ENCODE peak calls at places on chromosomes 1 and 21, in nine cellular contexts. L is fibroblast of the aortic adventitia, U is psoas muscle, E is neural crest cell, P is breast epithelium, H is colonic mucosa, I is BE2C, J is GM23338, V is GM10248. B is an unnamed sample.

GRCh38 chr1:10730985-10731384 is 65.5 kb downstream of the CASZ1 start:
- DNase-seq in L (peak), U (no peak), E (no peak), P (no peak), H (no peak), I (no peak), J (no peak), V (no peak), B (no peak)

GRCh38 chr1:30840904-30841598 is 67.5 kb downstream of the SDC3 start:
- DNase-seq in L (no peak), U (peak), E (peak), P (no peak), H (no peak), I (no peak), J (peak), V (no peak), B (no peak)

GRCh38 chr1:85049735-85050166 is 1.5 kb upstream of the MCOLN3 start:
- DNase-seq in L (no peak), U (no peak), E (no peak), P (no peak), H (no peak), I (no peak), J (peak), V (no peak), B (no peak)

GRCh38 chr1:36397378-36398230 is at the start of gene LSM10:
- DNase-seq in L (peak), U (peak), E (peak), P (peak), H (peak), I (peak), J (peak), V (peak), B (peak)

GRCh38 chr1:177925006-177925405 is 44.9 kb downstream of the SEC16B start:
- DNase-seq in L (peak), U (no peak), E (no peak), P (no peak), H (no peak), I (no peak), J (no peak), V (no peak), B (no peak)

GRCh38 chr1:246572795-246573194 is 6.5 kb downstream of the CNST start:
- DNase-seq in L (no peak), U (no peak), E (no peak), P (no peak), H (no peak), I (no peak), J (no peak), V (no peak), B (no peak)

GRCh38 chr21:14737922-14738321 is 191.8 kb upstream of the SAMSN1 start:
- DNase-seq in L (peak), U (no peak), E (peak), P (no peak), H (peak), I (peak), J (peak), V (peak), B (no peak)

GRCh38 chr1:77833521-77834100 is 54.2 kb downstream of the MIGA1 start:
- DNase-seq in L (no peak), U (no peak), E (no peak), P (no peak), H (no peak), I (no peak), J (no peak), V (no peak), B (no peak)

GRCh38 chr1:103266036-103266435 is 157.7 kb upstream of the COL11A1 start:
- DNase-seq in L (peak), U (no peak), E (no peak), P (no peak), H (no peak), I (no peak), J (no peak), V (no peak), B (no peak)

GRCh38 chr1:34131396-34132160 is 33.5 kb downstream of the CSMD2 start:
- DNase-seq in L (no peak), U (no peak), E (no peak), P (no peak), H (no peak), I (no peak), J (no peak), V (no peak), B (no peak)

GRCh38 chr1:3659093-3659492 is 6.8 kb downstream of the TP73 start:
- DNase-seq in L (no peak), U (no peak), E (no peak), P (no peak), H (no peak), I (no peak), J (no peak), V (no peak), B (no peak)

GRCh38 chr1:67832737-67833594 is at the start of gene GNG12:
- DNase-seq in L (peak), U (peak), E (peak), P (peak), H (peak), I (peak), J (peak), V (peak), B (no peak)

DNA sequence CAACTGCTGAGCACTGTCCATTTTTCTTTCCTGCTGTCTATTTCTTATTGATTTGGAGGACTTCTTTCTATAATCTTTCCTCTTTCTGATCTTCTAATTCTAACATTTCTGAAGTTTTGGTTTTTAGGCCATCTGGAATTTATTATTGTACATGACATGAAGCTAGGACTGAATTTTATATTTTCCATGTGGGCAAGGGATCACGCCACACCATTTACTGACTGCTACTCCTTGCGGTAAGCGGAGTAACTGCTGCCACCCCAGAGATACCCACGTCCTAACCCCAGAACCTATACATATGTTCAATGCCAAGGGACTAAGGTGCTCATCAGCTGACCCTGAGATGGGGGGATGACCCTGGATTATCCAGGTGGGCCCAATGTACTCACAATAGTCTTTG is 70.6 kb downstream of the NPHP4 start:
- DNase-seq in L (no peak), U (no peak), E (no peak), P (no peak), H (no peak), I (no peak), J (no peak), V (no peak), B (no peak)
- TF ChIP-seq CTCF in L (no peak), U (no peak), E (no peak), P (no peak), H (no peak), I (no peak), J (no peak), V (no peak), B (no peak)

GRCh38 chr1:243268751-243269460 is 13.1 kb downstream of the SDCCAG8 start:
- DNase-seq in L (peak), U (no peak), E (no peak), P (no peak), H (no peak), I (no peak), J (peak), V (no peak), B (no peak)
- TF ChIP-seq CTCF in L (no peak), U (no peak), E (no peak), P (no peak), H (no peak), I (no peak), J (no peak), V (no peak), B (no peak)

GRCh38 chr1:45687014-45687752 is 798 bp upstream of the TMEM69 start:
- DNase-seq in L (peak), U (peak), E (peak), P (peak), H (peak), I (peak), J (peak), V (peak), B (peak)

GRCh38 chr1:45686081-45687013 is at the start of gene GPBP1L1:
- DNase-seq in L (peak), U (peak), E (peak), P (peak), H (peak), I (peak), J (peak), V (peak), B (peak)

GRCh38 chr1:45684402-45684801 is 1.9 kb downstream of the GPBP1L1 start:
- DNase-seq in L (no peak), U (no peak), E (no peak), P (no peak), H (no peak), I (no peak), J (no peak), V (no peak), B (no peak)

GRCh38 chr1:45685308-45686080 is 839 bp downstream of the GPBP1L1 start:
- DNase-seq in L (peak), U (no peak), E (no peak), P (no peak), H (peak), I (no peak), J (peak), V (peak), B (peak)

GRCh38 chr1:45687753-45688737 is at the start of gene TMEM69:
- DNase-seq in L (peak), U (peak), E (peak), P (peak), H (peak), I (peak), J (peak), V (peak), B (peak)
- TF ChIP-seq CTCF in L (peak), U (peak), E (peak), P (no peak), H (no peak), I (no peak), J (no peak), V (no peak), B (no peak)

DNA sequence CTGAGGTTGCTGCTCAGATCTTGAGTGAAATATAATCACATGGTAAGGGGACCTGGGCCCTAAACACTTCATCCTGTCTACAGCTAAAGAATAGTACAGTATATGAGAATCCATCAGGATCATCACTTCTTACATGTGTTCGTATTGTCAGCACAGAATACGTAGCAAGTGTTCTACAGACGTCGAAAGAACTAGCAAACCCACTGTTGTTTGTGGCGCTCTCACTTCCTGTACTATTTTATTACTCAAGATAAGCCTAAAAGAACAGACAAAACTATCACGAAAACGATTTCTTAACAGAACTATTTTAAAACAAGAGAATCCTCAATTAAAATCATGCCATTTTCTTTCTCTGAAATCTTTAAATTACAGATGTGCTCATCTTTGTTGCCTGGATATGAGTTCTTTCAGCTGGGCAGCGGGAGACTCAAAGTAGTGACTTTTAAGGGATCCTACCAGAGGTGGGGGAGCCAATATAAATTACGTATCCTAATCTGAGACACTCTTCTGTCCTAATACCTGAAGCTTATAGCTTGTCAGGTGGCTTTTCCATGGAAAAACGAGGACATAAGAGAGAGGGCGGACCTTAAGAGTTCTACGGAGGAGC is 724 bp downstream of the ST7L start:
- DNase-seq in L (peak), U (no peak), E (no peak), P (no peak), H (no peak), I (no peak), J (no peak), V (peak), B (no peak)
- TF ChIP-seq CTCF in L (no peak), U (no peak), E (no peak), P (no peak), H (no peak), I (peak), J (no peak), V (no peak), B (no peak)

GRCh38 chr21:35006771-35007170 is 42.3 kb downstream of the RUNX1 start:
- DNase-seq in L (no peak), U (no peak), E (no peak), P (no peak), H (no peak), I (no peak), J (no peak), V (no peak), B (no peak)

GRCh38 chr21:35007348-35007747 is 41.8 kb downstream of the RUNX1 start:
- DNase-seq in L (no peak), U (no peak), E (no peak), P (no peak), H (no peak), I (no peak), J (no peak), V (no peak), B (no peak)

GRCh38 chr21:35005077-35005476 is 44.0 kb downstream of the RUNX1 start:
- DNase-seq in L (no peak), U (no peak), E (no peak), P (no peak), H (no peak), I (no peak), J (no peak), V (no peak), B (no peak)

GRCh38 chr21:35006248-35006647 is 42.9 kb downstream of the RUNX1 start:
- DNase-seq in L (no peak), U (no peak), E (no peak), P (no peak), H (no peak), I (no peak), J (no peak), V (no peak), B (no peak)

DNA sequence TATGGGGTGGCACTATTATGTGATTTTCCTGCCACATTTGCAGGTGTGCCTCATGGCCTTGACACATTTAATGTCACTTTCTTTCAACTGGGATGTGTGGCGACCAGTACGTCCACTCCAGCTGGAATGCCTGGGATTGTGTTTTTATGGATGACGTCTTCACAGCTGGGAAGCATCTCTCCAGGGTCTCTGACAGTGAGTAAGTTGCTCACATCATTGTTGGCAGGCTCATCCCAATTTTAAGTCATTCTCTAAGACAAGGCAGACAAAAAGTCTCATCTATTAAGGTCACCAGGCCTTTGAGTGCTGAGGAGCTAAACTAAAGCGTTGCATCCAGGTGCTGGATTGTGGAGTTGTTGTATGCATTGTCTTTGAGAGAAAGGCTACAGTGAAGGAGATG is 43.3 kb downstream of the RUNX1 start:
- DNase-seq in L (no peak), U (no peak), E (no peak), P (no peak), H (no peak), I (no peak), J (no peak), V (no peak), B (no peak)
- TF ChIP-seq CTCF in L (no peak), U (no peak), E (no peak), P (no peak), H (no peak), I (no peak), J (no peak), V (no peak), B (no peak)

GRCh38 chr1:202145325-202146140 is 996 bp upstream of the ARL8A start:
- DNase-seq in L (peak), U (no peak), E (no peak), P (no peak), H (no peak), I (no peak), J (no peak), V (peak), B (peak)
- TF ChIP-seq CTCF in L (no peak), U (no peak), E (no peak), P (no peak), H (no peak), I (no peak), J (no peak), V (no peak), B (no peak)

GRCh38 chr1:165894591-165894990 is 67.2 kb downstream of the UCK2 start:
- DNase-seq in L (no peak), U (no peak), E (no peak), P (no peak), H (no peak), I (no peak), J (no peak), V (no peak), B (no peak)
- TF ChIP-seq CTCF in L (no peak), U (no peak), E (no peak), P (no peak), H (no peak), I (no peak), J (peak), V (no peak), B (no peak)

B was measured in GM06990.